ENCODE peak calls at places on chromosomes 5 and 9, in eight cellular contexts. W, T, Q, I, S, B, K and E are unnamed samples.

GRCh38 chr9:92378825-92379535 is 25.4 kb downstream of the OGN start:
- DNase-seq in W (no peak), T (no peak), Q (no peak), I (no peak), S (no peak), B (no peak), K (no peak), E (no peak)

GRCh38 chr5:35668794-35669193 is 51.1 kb downstream of the SPEF2 start:
- DNase-seq in W (no peak), T (no peak), Q (no peak), I (no peak), S (no peak), B (no peak), K (no peak), E (no peak)

GRCh38 chr5:169218862-169219261 is 82.1 kb downstream of the SLIT3 start:
- DNase-seq in W (no peak), T (no peak), Q (no peak), I (no peak), S (no peak), B (no peak), K (no peak), E (no peak)

GRCh38 chr5:79938468-79938867 is 52.6 kb downstream of the MTX3 start:
- DNase-seq in W (no peak), T (no peak), Q (no peak), I (no peak), S (no peak), B (no peak), K (no peak), E (no peak)

GRCh38 chr5:140571105-140571504 is 6.5 kb downstream of the SLC35A4 start:
- DNase-seq in W (no peak), T (no peak), Q (peak; percentile 52), I (no peak), S (no peak), B (no peak), K (no peak), E (no peak)

GRCh38 chr5:136109453-136109852 is 23.2 kb upstream of the SMAD5 start:
- DNase-seq in W (no peak), T (no peak), Q (no peak), I (no peak), S (no peak), B (no peak), K (no peak), E (no peak)

GRCh38 chr9:107137495-107138202 is 145.4 kb upstream of the RAD23B start:
- DNase-seq in W (no peak), T (no peak), Q (no peak), I (peak; percentile 31), S (no peak), B (no peak), K (no peak), E (peak; percentile 64)

GRCh38 chr5:124888050-124888506 is 141.6 kb upstream of the ZNF608 start:
- DNase-seq in W (no peak), T (peak; percentile 56), Q (no peak), I (no peak), S (no peak), B (no peak), K (no peak), E (no peak)

GRCh38 chr5:41788800-41789395 is 81.3 kb downstream of the OXCT1 start:
- DNase-seq in W (no peak), T (no peak), Q (no peak), I (no peak), S (no peak), B (no peak), K (no peak), E (no peak)

DNA sequence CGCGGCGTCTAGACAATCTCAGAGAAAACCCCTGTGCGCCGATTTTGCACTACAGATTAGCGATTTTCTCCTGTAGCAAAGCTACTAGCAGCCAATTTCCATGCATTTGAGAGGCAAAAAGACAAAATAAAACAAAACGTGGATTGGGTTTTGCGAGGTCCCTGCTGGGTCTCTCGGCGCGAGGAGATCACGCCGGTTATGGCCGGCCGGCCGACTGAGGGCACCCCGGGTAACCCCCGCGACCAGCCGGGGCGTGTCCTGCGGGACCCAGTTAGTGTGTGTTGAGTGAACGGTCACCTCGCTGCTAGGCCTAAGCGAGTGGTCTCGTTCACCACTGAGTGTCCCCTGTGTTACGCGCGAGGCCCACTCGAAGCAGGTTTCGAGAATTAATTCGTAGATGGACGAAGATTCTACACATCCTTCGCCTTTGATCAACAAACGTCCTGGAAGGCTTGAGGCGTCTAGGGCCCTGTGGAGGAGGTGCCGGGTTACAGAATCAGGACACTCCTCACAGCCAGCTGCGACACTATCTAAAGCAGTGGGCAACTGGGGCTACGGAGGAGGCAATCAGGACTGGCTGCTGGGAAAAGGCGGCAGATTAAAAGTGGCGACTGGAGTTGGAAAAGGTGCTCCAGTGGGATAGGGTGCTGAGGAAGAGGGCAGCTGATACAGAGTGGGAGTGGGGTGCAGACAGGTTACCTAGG is 792 bp upstream of the VDAC1 start:
- DNase-seq in W (peak; percentile 52), T (no peak), Q (peak; percentile 42), I (peak; percentile 59), S (no peak), B (peak; percentile 89), K (no peak), E (no peak)
- TF ChIP-seq POLR2A in W (no peak), T (no peak), Q (no peak), I (peak; percentile 49), S (no peak), B (no peak), K (no peak), E (no peak)

DNA sequence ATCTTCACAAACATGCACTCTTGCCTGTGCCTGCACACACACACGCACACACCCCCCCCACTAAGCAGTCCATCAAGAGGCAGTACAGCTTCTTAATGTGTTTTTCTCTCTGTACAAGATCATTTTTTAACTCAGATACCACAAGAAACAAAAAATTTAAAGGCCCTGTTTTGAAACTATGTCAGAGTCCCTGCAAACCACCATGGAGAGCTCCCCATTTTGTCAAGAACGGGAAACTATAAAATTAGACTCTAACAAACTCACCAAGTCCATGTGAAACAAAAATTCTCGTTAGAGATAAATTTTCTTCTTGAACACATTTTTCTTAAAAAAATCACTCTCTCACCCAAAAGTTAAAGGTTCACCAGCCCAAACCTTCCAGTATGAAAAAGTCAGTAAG is 86.3 kb downstream of the ELAVL2 start:
- DNase-seq in W (no peak), T (no peak), Q (no peak), I (no peak), S (no peak), B (no peak), K (no peak), E (no peak)
- TF ChIP-seq POLR2A in W (no peak), T (no peak), Q (no peak), I (no peak), S (no peak), B (no peak), K (no peak), E (no peak)

DNA sequence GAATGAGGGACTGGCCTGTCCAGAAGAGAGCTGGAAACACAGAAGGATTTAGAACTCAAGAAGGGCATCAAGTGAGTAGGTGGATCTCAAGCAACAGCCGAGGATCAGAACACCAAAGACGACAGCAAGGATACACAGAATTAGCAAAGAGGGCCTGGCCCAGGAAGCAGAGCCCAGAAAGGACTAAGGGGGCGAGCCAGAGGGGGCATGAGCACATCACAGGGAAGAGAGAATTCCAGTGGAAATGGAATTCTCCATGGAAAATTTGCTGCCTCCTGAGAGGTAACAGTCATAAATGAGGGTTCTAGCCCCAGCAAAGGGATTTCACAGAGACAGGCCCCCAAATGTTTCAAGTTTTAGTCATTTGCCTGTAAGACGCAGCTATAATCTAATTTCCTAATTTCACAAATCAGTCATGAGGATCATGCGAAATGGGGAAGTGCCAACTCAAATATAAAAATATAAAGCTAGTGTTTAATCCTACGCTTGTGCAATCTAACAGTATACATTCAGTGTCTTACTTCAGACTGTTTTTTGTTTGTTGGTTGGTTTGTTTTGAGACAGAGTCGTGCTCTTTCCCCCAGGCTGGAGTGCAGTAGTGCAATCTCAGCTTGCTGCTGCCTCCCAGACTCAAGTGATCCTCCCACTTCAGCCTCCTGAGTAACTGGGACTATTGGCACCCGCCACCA is 46.7 kb downstream of the FNBP1 start:
- DNase-seq in W (no peak), T (no peak), Q (no peak), I (peak; percentile 52), S (no peak), B (no peak), K (no peak), E (no peak)
- TF ChIP-seq POLR2A in W (no peak), T (no peak), Q (no peak), I (no peak), S (no peak), B (no peak), K (no peak), E (no peak)

GRCh38 chr5:64497390-64497789 is 8.4 kb upstream of the RGS7BP start:
- DNase-seq in W (no peak), T (no peak), Q (no peak), I (no peak), S (no peak), B (no peak), K (no peak), E (peak; percentile 35)
- TF ChIP-seq POLR2A in W (no peak), T (no peak), Q (no peak), I (no peak), S (no peak), B (no peak), K (no peak), E (no peak)

DNA sequence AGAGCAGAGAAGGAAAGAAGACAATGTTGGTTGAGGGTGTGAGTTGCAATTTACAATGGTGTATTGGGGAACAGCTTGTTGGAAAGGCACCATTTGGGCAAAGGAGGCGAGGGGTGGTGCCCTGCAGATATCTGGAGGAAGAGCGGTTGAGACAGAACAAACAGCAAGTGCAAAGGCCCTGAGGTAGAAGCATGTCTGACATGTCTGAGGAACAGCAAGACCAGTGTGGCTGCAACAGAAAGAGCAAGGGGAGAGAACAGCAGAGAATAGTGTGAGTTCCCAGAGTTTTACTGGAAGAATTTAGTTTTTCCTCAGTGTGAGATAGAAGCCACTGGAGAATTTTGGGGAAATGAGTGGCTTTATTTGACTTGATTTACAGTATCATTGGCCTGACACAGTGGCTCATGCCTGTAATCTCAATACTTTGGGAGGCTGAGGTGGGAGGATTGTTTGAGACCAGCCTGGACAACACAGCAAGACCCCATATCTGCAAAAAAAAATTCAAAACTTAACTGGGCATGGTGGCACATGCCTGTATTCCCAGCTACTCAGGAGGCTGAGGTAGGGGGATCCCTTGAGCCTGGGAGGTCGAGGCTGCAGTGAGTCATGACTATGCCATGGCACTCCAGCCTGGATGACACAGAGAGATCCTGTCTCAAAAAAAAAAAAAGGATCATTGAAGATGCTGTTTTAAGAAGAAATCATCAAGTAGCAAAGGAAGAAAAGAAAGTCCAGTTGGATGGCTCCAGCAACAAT is 13.6 kb downstream of the CMBL start:
- DNase-seq in W (no peak), T (no peak), Q (no peak), I (no peak), S (no peak), B (no peak), K (no peak), E (no peak)
- TF ChIP-seq POLR2A in W (no peak), T (no peak), Q (no peak), I (no peak), S (no peak), B (no peak), K (no peak), E (no peak)

GRCh38 chr5:36744678-36745659 is 131.6 kb upstream of the NIPBL start:
- DNase-seq in W (peak; percentile 93), T (peak; percentile 97), Q (peak; percentile 70), I (peak; percentile 71), S (no peak), B (peak; percentile 94), K (peak; percentile 40), E (peak; percentile 83)
- TF ChIP-seq POLR2A in W (peak; percentile 54), T (peak; percentile 78), Q (no peak), I (no peak), S (no peak), B (no peak), K (no peak), E (no peak)